ENCODE peak calls at places on chromosome 19, in six cellular contexts. X, C, T, Z, F and Y are unnamed samples.

GRCh38 chr19:42601811-42602443 is 7.2 kb upstream of the CEACAM8 start:
- DNase-seq in Z (no peak), F (peak; percentile 41), C (no peak), X (peak; percentile 34), T (no peak), Y (peak; percentile 9)

GRCh38 chr19:32676186-32676894 is 692 bp downstream of the RGS9BP start:
- DNase-seq in Z (no peak), X (peak; percentile 43), C (no peak), F (no peak), T (peak; percentile 55), Y (no peak)

GRCh38 chr19:12783849-12784393 is 7.4 kb upstream of the JUNB start:
- DNase-seq in X (no peak), T (no peak), C (no peak), Z (no peak), F (peak; percentile 68), Y (peak; percentile 45)

GRCh38 chr19:21256722-21257121 is 72.5 kb downstream of the ZNF708 start:
- DNase-seq in X (peak; percentile 20), F (peak; percentile 34), T (peak; percentile 20), Z (no peak), C (peak; percentile 25), Y (peak; percentile 48)

GRCh38 chr19:6074709-6075403 is 35.4 kb downstream of the RFX2 start:
- DNase-seq in T (no peak), C (no peak), F (peak; percentile 24), Z (no peak), X (no peak), Y (no peak)

GRCh38 chr19:29810504-29810871 is 1.3 kb upstream of the CCNE1 start:
- DNase-seq in X (no peak), C (no peak), T (no peak), F (peak; percentile 77), Z (no peak), Y (no peak)

GRCh38 chr19:18098891-18099622 is 1.5 kb downstream of the MAST3 start:
- DNase-seq in F (peak; percentile 74), T (no peak), Z (peak; percentile 84), X (no peak), C (no peak), Y (no peak)

GRCh38 chr19:460877-461609 is at the start of gene SHC2:
- DNase-seq in F (no peak), X (no peak), C (no peak), Z (no peak), T (peak; percentile 91), Y (no peak)

GRCh38 chr19:52307275-52307674 is 10.3 kb downstream of the ZNF480 start:
- DNase-seq in T (no peak), X (no peak), F (peak; percentile 47), Z (no peak), C (no peak), Y (no peak)

GRCh38 chr19:48989701-48990291 is 3.3 kb downstream of the GYS1 start:
- DNase-seq in C (no peak), X (no peak), F (no peak), Z (no peak), T (no peak), Y (no peak)

GRCh38 chr19:11451942-11452813 is 16.7 kb downstream of the PRKCSH start:
- DNase-seq in X (no peak), C (no peak), F (peak; percentile 43), T (peak; percentile 62), Z (no peak), Y (no peak)

GRCh38 chr19:12794196-12794921 is 3.1 kb downstream of the JUNB start:
- DNase-seq in F (peak; percentile 22), C (no peak), T (no peak), Z (no peak), X (no peak), Y (no peak)

GRCh38 chr19:41480336-41480735 is 37.4 kb downstream of the ERICH4 start:
- DNase-seq in C (no peak), F (peak; percentile 12), Z (no peak), T (no peak), X (no peak), Y (no peak)

GRCh38 chr19:23075031-23075733 is 41.6 kb upstream of the ZNF730 start:
- DNase-seq in X (no peak), C (peak; percentile 92), Z (no peak), F (peak; percentile 69), T (peak; percentile 92), Y (no peak)

GRCh38 chr19:5128932-5129389 is 160.0 kb downstream of the KDM4B start:
- DNase-seq in Z (no peak), T (no peak), C (no peak), F (peak; percentile 75), X (no peak), Y (no peak)

GRCh38 chr19:44882063-44882462 is 9.0 kb upstream of the TOMM40 start:
- DNase-seq in C (no peak), Z (no peak), F (no peak), X (no peak), T (no peak), Y (no peak)

GRCh38 chr19:7512400-7512851 is 3.5 kb upstream of the ZNF358 start:
- DNase-seq in Z (no peak), X (no peak), F (peak; percentile 53), C (no peak), T (no peak), Y (no peak)
- TF ChIP-seq MAX in Z (no peak), X (no peak), F (no peak), C (no peak), T (no peak), Y (no peak)

DNA sequence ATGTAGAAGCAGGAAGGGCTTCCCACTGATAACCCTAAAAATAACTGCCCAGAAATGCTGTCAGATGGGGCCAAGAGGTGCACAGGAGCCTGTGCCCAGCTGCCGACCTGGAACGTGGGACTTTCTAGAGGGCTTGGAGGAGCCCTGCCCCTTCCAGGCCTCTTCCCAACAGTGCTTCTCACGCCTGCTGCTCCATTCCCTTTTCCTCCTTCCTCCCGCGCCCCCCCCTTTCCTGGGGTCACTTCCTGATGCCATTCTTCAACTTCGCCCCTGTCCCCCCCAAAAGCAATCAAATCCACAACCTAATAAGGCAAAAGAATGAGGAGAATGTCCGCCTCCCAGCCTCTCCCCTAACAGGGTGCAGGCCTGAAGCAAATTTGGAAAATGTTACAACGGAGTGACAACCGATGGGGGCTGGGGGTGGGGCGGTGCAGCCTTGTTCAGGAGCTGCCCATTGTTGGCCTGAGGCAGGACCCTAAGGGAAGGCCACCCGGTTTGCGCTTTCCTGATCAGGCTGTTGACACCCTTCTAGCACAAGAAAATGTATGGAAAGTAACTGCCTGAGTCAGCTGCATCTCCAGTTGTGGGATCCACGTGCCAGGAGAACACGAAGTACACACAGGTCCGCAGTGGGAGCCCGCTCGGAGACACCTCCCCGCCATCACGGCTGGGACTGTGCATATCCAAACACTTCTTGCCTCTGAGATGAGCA is 18.7 kb downstream of the ACTN4 start:
- DNase-seq in F (no peak), X (no peak), C (peak; percentile 92), Z (no peak), T (no peak), Y (peak; percentile 68)
- TF ChIP-seq RFX5 in F (no peak), X (no peak), C (no peak), Z (no peak), T (no peak), Y (no peak)

DNA sequence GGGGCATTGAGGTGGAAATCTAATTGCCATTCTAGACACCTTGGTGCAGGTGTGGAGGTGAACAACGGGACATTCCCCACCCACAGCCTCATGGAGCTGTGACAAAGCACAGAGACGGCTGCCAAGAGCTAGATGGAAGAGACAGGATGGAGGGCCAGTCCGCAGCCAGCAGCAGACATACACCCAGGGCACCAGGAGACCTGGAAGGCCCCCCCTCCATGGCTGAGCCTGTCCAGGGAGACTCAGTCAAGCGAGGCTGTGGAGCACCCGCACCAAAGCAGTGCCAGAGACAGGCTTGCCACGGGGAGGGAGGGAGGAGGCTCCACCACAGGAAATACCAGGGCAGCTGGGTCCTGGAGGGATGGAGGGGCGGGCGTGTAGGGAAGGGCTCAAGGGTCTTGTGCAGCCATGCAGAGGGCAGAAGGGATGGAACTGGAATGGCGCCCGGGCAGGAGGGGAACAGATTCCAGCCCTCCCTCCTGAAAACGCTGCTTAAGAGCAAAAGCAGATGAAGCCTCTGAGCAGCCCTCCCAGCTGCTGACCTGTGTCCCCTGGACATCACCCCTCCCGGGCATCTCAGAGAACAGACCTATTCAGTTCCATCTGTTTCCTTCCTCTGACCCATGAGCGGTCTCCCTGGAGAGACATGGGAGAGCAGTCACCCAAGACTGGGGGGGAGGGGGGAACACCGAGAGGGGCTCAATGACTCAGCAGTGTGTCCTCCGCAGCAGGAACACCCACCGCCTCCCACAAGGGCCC is 14.4 kb downstream of the EPS15L1 start:
- DNase-seq in X (no peak), F (no peak), C (no peak), T (peak; percentile 87), Z (no peak), Y (peak; percentile 24)
- TF ChIP-seq MAX in X (no peak), F (peak; percentile 12), C (no peak), T (peak; percentile 60), Z (peak; percentile 24), Y (peak; percentile 30)

GRCh38 chr19:10290876-10291553 is 1.3 kb downstream of the ICAM5 start:
- DNase-seq in T (peak; percentile 70), Z (no peak), C (no peak), F (peak; percentile 97), X (no peak), Y (peak; percentile 43)
- TF ChIP-seq RFX5 in T (no peak), Z (no peak), C (no peak), F (no peak), X (no peak), Y (no peak)

GRCh38 chr19:55247621-55248099 is 11.2 kb downstream of the PPP6R1 start:
- DNase-seq in Z (no peak), T (peak; percentile 71), X (peak; percentile 43), F (peak; percentile 21), C (no peak), Y (no peak)
- TF ChIP-seq MAX in Z (no peak), T (no peak), X (no peak), F (no peak), C (no peak), Y (no peak)

GRCh38 chr19:53308339-53308811 is 25.2 kb upstream of the ZNF845 start:
- DNase-seq in Z (no peak), X (no peak), T (peak; percentile 85), C (peak; percentile 56), F (peak; percentile 23), Y (no peak)
- TF ChIP-seq RFX5 in Z (no peak), X (no peak), T (no peak), C (no peak), F (no peak), Y (no peak)

DNA sequence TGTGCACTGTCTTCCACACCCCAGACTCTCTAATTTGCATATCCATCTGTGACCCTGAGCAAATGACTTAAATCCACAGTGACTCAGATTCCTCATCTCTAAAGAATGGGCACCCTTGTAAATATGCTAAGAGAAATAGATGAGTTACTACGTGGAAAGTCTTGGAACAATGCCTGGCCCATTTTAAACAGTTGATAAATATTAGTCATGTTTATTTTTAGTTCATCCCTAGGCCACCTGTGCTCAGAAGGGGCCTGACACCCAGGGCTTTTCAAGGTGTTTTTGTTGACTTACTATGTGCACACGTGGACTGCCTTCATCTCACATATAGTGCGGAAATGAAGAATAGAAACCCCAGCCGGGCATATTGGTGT is 806 bp upstream of the PTPRH start:
- DNase-seq in F (peak; percentile 35), X (peak; percentile 91), T (no peak), C (no peak), Z (no peak), Y (peak; percentile 91)
- TF ChIP-seq MAX in F (no peak), X (peak; percentile 54), T (no peak), C (no peak), Z (no peak), Y (no peak)

GRCh38 chr19:55257461-55258411 is 1.1 kb downstream of the PPP6R1 start:
- DNase-seq in T (peak; percentile 55), F (peak; percentile 70), X (no peak), C (no peak), Z (no peak), Y (no peak)
- TF ChIP-seq RFX5 in T (no peak), F (no peak), X (no peak), C (no peak), Z (no peak), Y (no peak)